ENCODE peak calls at places on chromosomes 12 and 14, in six cellular contexts. One of them, this sample, is unnamed.
A peak's percentile ranks its signal among the peaks of the same experiment; 100 is the strongest.

GRCh38 chr12:129363041-129363440 is 509.8 kb downstream of the GLT1D1 start:
- DNase-seq in heart right ventricle: no peak
- DNase-seq in heart left ventricle: no peak
- DNase-seq in neural crest cell: no peak
- DNase-seq in hepatocyte: no peak
- DNase-seq in pancreas: no peak
- DNase-seq in this sample: no peak

GRCh38 chr14:101937926-101938767 is 26.2 kb upstream of the DYNC1H1 start:
- DNase-seq in heart right ventricle: no peak
- DNase-seq in heart left ventricle: no peak
- DNase-seq in neural crest cell: no peak
- DNase-seq in hepatocyte: no peak
- DNase-seq in pancreas: no peak
- DNase-seq in this sample: no peak

GRCh38 chr14:92760524-92760805 is 12.0 kb upstream of the LGMN start:
- DNase-seq in heart right ventricle: no peak
- DNase-seq in heart left ventricle: no peak
- DNase-seq in neural crest cell: no peak
- DNase-seq in hepatocyte: no peak
- DNase-seq in pancreas: no peak
- DNase-seq in this sample: no peak

GRCh38 chr12:54159549-54159948 is 29.2 kb downstream of the SMUG1 start:
- DNase-seq in heart right ventricle: no peak
- DNase-seq in heart left ventricle: no peak
- DNase-seq in neural crest cell: no peak
- DNase-seq in hepatocyte: no peak
- DNase-seq in pancreas: no peak
- DNase-seq in this sample: no peak

GRCh38 chr14:76863724-76864407 is 37.7 kb downstream of the LRRC74A start:
- DNase-seq in heart right ventricle: peak; percentile 86
- DNase-seq in heart left ventricle: peak; percentile 83
- DNase-seq in neural crest cell: peak; percentile 37
- DNase-seq in hepatocyte: no peak
- DNase-seq in pancreas: no peak
- DNase-seq in this sample: no peak

GRCh38 chr12:104549820-104550480 is 93.2 kb downstream of the CHST11 start:
- DNase-seq in heart right ventricle: no peak
- DNase-seq in heart left ventricle: no peak
- DNase-seq in neural crest cell: no peak
- DNase-seq in hepatocyte: no peak
- DNase-seq in pancreas: no peak
- DNase-seq in this sample: no peak

GRCh38 chr14:103427485-103428443 is 42.5 kb downstream of the MARK3 start:
- DNase-seq in heart right ventricle: peak; percentile 40
- DNase-seq in heart left ventricle: no peak
- DNase-seq in neural crest cell: no peak
- DNase-seq in hepatocyte: no peak
- DNase-seq in pancreas: no peak
- DNase-seq in this sample: no peak

GRCh38 chr12:52871291-52871961 is 22.6 kb upstream of the KRT78 start:
- DNase-seq in heart right ventricle: no peak
- DNase-seq in heart left ventricle: no peak
- DNase-seq in neural crest cell: no peak
- DNase-seq in hepatocyte: peak; percentile 58
- DNase-seq in pancreas: no peak
- DNase-seq in this sample: peak; percentile 46

GRCh38 chr12:57807285-57807684 is 11.2 kb downstream of the AVIL start:
- DNase-seq in heart right ventricle: no peak
- DNase-seq in heart left ventricle: no peak
- DNase-seq in neural crest cell: no peak
- DNase-seq in hepatocyte: no peak
- DNase-seq in pancreas: no peak
- DNase-seq in this sample: no peak

GRCh38 chr12:121812320-121812871 is 8.6 kb downstream of the SETD1B start:
- DNase-seq in heart right ventricle: no peak
- DNase-seq in heart left ventricle: peak; percentile 76
- DNase-seq in neural crest cell: peak; percentile 68
- DNase-seq in hepatocyte: peak; percentile 87
- DNase-seq in pancreas: peak; percentile 94
- DNase-seq in this sample: peak; percentile 59

GRCh38 chr14:91830777-91831176 is 36.6 kb downstream of the TC2N start:
- DNase-seq in heart right ventricle: no peak
- DNase-seq in heart left ventricle: peak; percentile 27
- DNase-seq in neural crest cell: no peak
- DNase-seq in hepatocyte: peak; percentile 9
- DNase-seq in pancreas: no peak
- DNase-seq in this sample: no peak

GRCh38 chr14:74784634-74785033 is 21.5 kb downstream of the YLPM1 start:
- DNase-seq in heart right ventricle: no peak
- DNase-seq in heart left ventricle: no peak
- DNase-seq in neural crest cell: no peak
- DNase-seq in hepatocyte: no peak
- DNase-seq in pancreas: no peak
- DNase-seq in this sample: no peak

GRCh38 chr12:57852620-57853509 is 6.3 kb upstream of the CTDSP2 start:
- DNase-seq in heart right ventricle: peak; percentile 78
- DNase-seq in heart left ventricle: peak; percentile 69
- DNase-seq in neural crest cell: peak; percentile 40
- DNase-seq in hepatocyte: peak; percentile 78
- DNase-seq in pancreas: no peak
- DNase-seq in this sample: no peak

GRCh38 chr12:9883175-9883574 is 1.9 kb downstream of the KLRF2 start:
- DNase-seq in heart right ventricle: no peak
- DNase-seq in heart left ventricle: no peak
- DNase-seq in neural crest cell: no peak
- DNase-seq in hepatocyte: no peak
- DNase-seq in pancreas: no peak
- DNase-seq in this sample: no peak

GRCh38 chr12:111405856-111406473 is at the start of gene SH2B3:
- DNase-seq in heart right ventricle: peak; percentile 84
- DNase-seq in heart left ventricle: no peak
- DNase-seq in neural crest cell: no peak
- DNase-seq in hepatocyte: no peak
- DNase-seq in pancreas: no peak
- DNase-seq in this sample: no peak

GRCh38 chr12:50024804-50025186 is 499 bp downstream of the RACGAP1 start:
- DNase-seq in heart right ventricle: no peak
- DNase-seq in heart left ventricle: no peak
- DNase-seq in neural crest cell: no peak
- DNase-seq in hepatocyte: no peak
- DNase-seq in pancreas: no peak
- DNase-seq in this sample: no peak

GRCh38 chr14:106436310-106436905 is 910.0 kb downstream of the TMEM121 start:
- DNase-seq in heart right ventricle: no peak
- DNase-seq in heart left ventricle: no peak
- DNase-seq in neural crest cell: no peak
- DNase-seq in hepatocyte: no peak
- DNase-seq in pancreas: no peak
- DNase-seq in this sample: no peak

GRCh38 chr14:93012516-93013367 is 89.8 kb downstream of the CHGA start:
- DNase-seq in heart right ventricle: no peak
- DNase-seq in heart left ventricle: no peak
- DNase-seq in neural crest cell: no peak
- DNase-seq in hepatocyte: no peak
- DNase-seq in pancreas: no peak
- DNase-seq in this sample: no peak

GRCh38 chr12:123948401-123949117 is 24.1 kb downstream of the CCDC92 start:
- DNase-seq in heart right ventricle: no peak
- DNase-seq in heart left ventricle: no peak
- DNase-seq in neural crest cell: peak; percentile 16
- DNase-seq in hepatocyte: no peak
- DNase-seq in pancreas: no peak
- DNase-seq in this sample: no peak

GRCh38 chr12:89230376-89231101 is 121.8 kb downstream of the DUSP6 start:
- DNase-seq in heart right ventricle: no peak
- DNase-seq in heart left ventricle: no peak
- DNase-seq in neural crest cell: no peak
- DNase-seq in hepatocyte: no peak
- DNase-seq in pancreas: no peak
- DNase-seq in this sample: no peak

GRCh38 chr12:49019435-49020317 is 1.1 kb upstream of the PRKAG1 start:
- DNase-seq in heart right ventricle: no peak
- DNase-seq in heart left ventricle: no peak
- DNase-seq in neural crest cell: no peak
- DNase-seq in hepatocyte: peak; percentile 47
- DNase-seq in pancreas: no peak
- DNase-seq in this sample: peak; percentile 40

GRCh38 chr12:95766356-95767019 is 24.1 kb downstream of the NTN4 start:
- DNase-seq in heart right ventricle: no peak
- DNase-seq in heart left ventricle: no peak
- DNase-seq in neural crest cell: no peak
- DNase-seq in hepatocyte: no peak
- DNase-seq in pancreas: no peak
- DNase-seq in this sample: no peak

GRCh38 chr12:10720974-10721565 is 2.1 kb downstream of the YBX3 start:
- DNase-seq in heart right ventricle: no peak
- DNase-seq in heart left ventricle: no peak
- DNase-seq in neural crest cell: no peak
- DNase-seq in hepatocyte: no peak
- DNase-seq in pancreas: no peak
- DNase-seq in this sample: no peak

GRCh38 chr14:104105822-104106470 is 20.4 kb downstream of the ASPG start:
- DNase-seq in heart right ventricle: no peak
- DNase-seq in heart left ventricle: no peak
- DNase-seq in neural crest cell: no peak
- DNase-seq in hepatocyte: no peak
- DNase-seq in pancreas: peak; percentile 69
- DNase-seq in this sample: no peak

GRCh38 chr14:23114669-23115491 is 4.2 kb downstream of the CEBPE start:
- DNase-seq in heart right ventricle: no peak
- DNase-seq in heart left ventricle: no peak
- DNase-seq in neural crest cell: no peak
- DNase-seq in hepatocyte: peak; percentile 40
- DNase-seq in pancreas: no peak
- DNase-seq in this sample: no peak

GRCh38 chr12:47828967-47829482 is 9.3 kb upstream of the HDAC7 start:
- DNase-seq in heart right ventricle: peak; percentile 88
- DNase-seq in heart left ventricle: peak; percentile 85
- DNase-seq in neural crest cell: peak; percentile 33
- DNase-seq in hepatocyte: peak; percentile 75
- DNase-seq in pancreas: no peak
- DNase-seq in this sample: peak; percentile 79

GRCh38 chr14:76922092-76922491 is 95.9 kb downstream of the LRRC74A start:
- DNase-seq in heart right ventricle: no peak
- DNase-seq in heart left ventricle: no peak
- DNase-seq in neural crest cell: no peak
- DNase-seq in hepatocyte: no peak
- DNase-seq in pancreas: no peak
- DNase-seq in this sample: no peak

GRCh38 chr12:1796515-1797010 is 23.8 kb upstream of the LRTM2 start:
- DNase-seq in heart right ventricle: no peak
- DNase-seq in heart left ventricle: peak; percentile 38
- DNase-seq in neural crest cell: no peak
- DNase-seq in hepatocyte: no peak
- DNase-seq in pancreas: no peak
- DNase-seq in this sample: no peak

GRCh38 chr12:123132951-123133619 is 17.8 kb downstream of the PITPNM2 start:
- DNase-seq in heart right ventricle: no peak
- DNase-seq in heart left ventricle: no peak
- DNase-seq in neural crest cell: no peak
- DNase-seq in hepatocyte: no peak
- DNase-seq in pancreas: no peak
- DNase-seq in this sample: no peak

GRCh38 chr12:120229583-120230325 is 28.8 kb upstream of the RPLP0 start:
- DNase-seq in heart right ventricle: peak; percentile 26
- DNase-seq in heart left ventricle: no peak
- DNase-seq in neural crest cell: no peak
- DNase-seq in hepatocyte: peak; percentile 63
- DNase-seq in pancreas: peak; percentile 70
- DNase-seq in this sample: no peak

DNA sequence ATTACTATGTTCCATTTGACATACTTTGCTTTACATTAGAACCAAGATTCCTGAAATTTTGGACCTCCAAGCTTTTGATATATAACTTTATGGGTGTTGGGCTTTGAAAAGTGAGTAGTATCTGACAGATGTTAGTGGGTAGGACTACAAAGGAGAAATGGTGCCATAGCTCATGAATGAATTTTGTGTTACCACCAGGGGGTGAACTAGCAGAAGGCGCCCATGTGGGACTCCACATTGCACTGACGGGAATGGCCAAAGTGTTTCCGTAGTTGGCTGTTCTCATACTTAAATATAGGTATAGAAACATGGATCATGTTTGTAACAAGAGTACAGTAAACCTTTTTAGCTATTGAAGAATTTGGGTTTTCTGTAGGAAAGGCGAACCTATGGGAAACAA is 337.5 kb downstream of the FLRT2 start:
- DNase-seq in heart right ventricle: no peak
- DNase-seq in heart left ventricle: no peak
- DNase-seq in neural crest cell: no peak
- DNase-seq in hepatocyte: no peak
- DNase-seq in pancreas: no peak
- DNase-seq in this sample: no peak
- TF ChIP-seq CTCF in heart right ventricle: no peak
- TF ChIP-seq CTCF in heart left ventricle: no peak
- TF ChIP-seq CTCF in neural crest cell: peak; percentile 33
- TF ChIP-seq CTCF in hepatocyte: no peak
- TF ChIP-seq CTCF in pancreas: no peak
- TF ChIP-seq CTCF in this sample: no peak

GRCh38 chr12:76515271-76515670 is 44.3 kb downstream of the OSBPL8 start:
- DNase-seq in heart right ventricle: no peak
- DNase-seq in heart left ventricle: no peak
- DNase-seq in neural crest cell: no peak
- DNase-seq in hepatocyte: no peak
- DNase-seq in pancreas: no peak
- DNase-seq in this sample: no peak
- TF ChIP-seq CTCF in heart right ventricle: no peak
- TF ChIP-seq CTCF in heart left ventricle: no peak
- TF ChIP-seq CTCF in neural crest cell: no peak
- TF ChIP-seq CTCF in hepatocyte: no peak
- TF ChIP-seq CTCF in pancreas: no peak
- TF ChIP-seq CTCF in this sample: no peak

GRCh38 chr14:100419856-100420255 is 96.7 kb downstream of the SLC25A47 start:
- DNase-seq in heart right ventricle: no peak
- DNase-seq in heart left ventricle: no peak
- DNase-seq in neural crest cell: no peak
- DNase-seq in hepatocyte: no peak
- DNase-seq in pancreas: no peak
- DNase-seq in this sample: no peak
- TF ChIP-seq CTCF in heart right ventricle: no peak
- TF ChIP-seq CTCF in heart left ventricle: no peak
- TF ChIP-seq CTCF in neural crest cell: no peak
- TF ChIP-seq CTCF in hepatocyte: no peak
- TF ChIP-seq CTCF in pancreas: no peak
- TF ChIP-seq CTCF in this sample: no peak

GRCh38 chr12:124992874-124993567 is 424 bp upstream of the BRI3BP start:
- DNase-seq in heart right ventricle: no peak
- DNase-seq in heart left ventricle: peak; percentile 52
- DNase-seq in neural crest cell: peak; percentile 81
- DNase-seq in hepatocyte: peak; percentile 86
- DNase-seq in pancreas: peak; percentile 81
- DNase-seq in this sample: no peak
- TF ChIP-seq CTCF in heart right ventricle: no peak
- TF ChIP-seq CTCF in heart left ventricle: no peak
- TF ChIP-seq CTCF in neural crest cell: peak; percentile 72
- TF ChIP-seq CTCF in hepatocyte: peak; percentile 42
- TF ChIP-seq CTCF in pancreas: no peak
- TF ChIP-seq CTCF in this sample: peak; percentile 24

This sample was measured in tibial nerve.